ENCODE peak calls at places on chromosomes 11 and 22, in five cellular contexts. X is sigmoid colon, J is dorsolateral prefrontal cortex, T is cardiac muscle cell, A is GM23248. V is an unnamed sample.

GRCh38 chr22:38843201-38843715 is 570 bp downstream of the NPTXR start:
- DNase-seq in J (no peak), X (peak; percentile 79), T (peak; percentile 82), A (peak; percentile 86), V (peak; percentile 16)

GRCh38 chr11:34356576-34356917 is 1.3 kb downstream of the ABTB2 start:
- DNase-seq in T (peak; percentile 39), J (no peak), X (peak; percentile 72), A (peak; percentile 81), V (no peak)

GRCh38 chr11:26649884-26650283 is 72.0 kb downstream of the SLC5A12 start:
- DNase-seq in J (no peak), X (peak; percentile 64), A (peak; percentile 73), T (peak; percentile 71), V (peak; percentile 77)

GRCh38 chr11:46947399-46948077 is 11.0 kb downstream of the CSTPP1 start:
- DNase-seq in T (no peak), X (no peak), J (no peak), A (no peak), V (no peak)

GRCh38 chr22:35629406-35630234 is 12.5 kb upstream of the MB start:
- DNase-seq in A (peak; percentile 98), X (peak; percentile 91), J (no peak), T (peak; percentile 37), V (peak; percentile 96)

GRCh38 chr11:65506770-65507485 is 8.1 kb downstream of the MALAT1 start:
- DNase-seq in X (peak; percentile 85), T (peak; percentile 64), A (peak; percentile 85), J (no peak), V (peak; percentile 81)

GRCh38 chr22:20418211-20418788 is 19.3 kb downstream of the SCARF2 start:
- DNase-seq in T (peak; percentile 83), J (peak; percentile 69), A (peak; percentile 96), X (peak; percentile 96), V (peak; percentile 40)

GRCh38 chr11:68256331-68256741 is 15.4 kb downstream of the C11orf24 start:
- DNase-seq in T (peak; percentile 25), A (peak; percentile 29), J (no peak), X (no peak), V (no peak)

GRCh38 chr11:125072210-125072960 is 9.3 kb downstream of the SLC37A2 start:
- DNase-seq in X (peak; percentile 71), A (no peak), J (no peak), T (no peak), V (no peak)

GRCh38 chr11:79498681-79499080 is 57.9 kb upstream of the TENM4 start:
- DNase-seq in J (no peak), T (no peak), A (peak; percentile 41), X (no peak), V (no peak)

GRCh38 chr11:64078294-64078693 is 42.6 kb downstream of the FLRT1 start:
- DNase-seq in X (no peak), T (no peak), A (no peak), J (no peak), V (no peak)

GRCh38 chr11:6219359-6219758 is 14.0 kb downstream of the C11orf42 start:
- DNase-seq in A (peak; percentile 98), T (no peak), J (no peak), X (no peak), V (peak; percentile 94)

GRCh38 chr11:76314741-76315090 is 66.2 kb downstream of the THAP12 start:
- DNase-seq in A (peak; percentile 82), J (no peak), X (no peak), T (no peak), V (peak; percentile 65)

GRCh38 chr11:26522912-26523610 is 49.0 kb downstream of the MUC15 start:
- DNase-seq in J (no peak), A (peak; percentile 36), X (no peak), T (no peak), V (peak; percentile 63)

GRCh38 chr11:59182457-59183151 is 10.7 kb downstream of the DTX4 start:
- DNase-seq in J (no peak), T (no peak), X (no peak), A (no peak), V (peak; percentile 41)

GRCh38 chr11:128135451-128135850 is 451.9 kb downstream of the ETS1 start:
- DNase-seq in X (no peak), J (no peak), A (peak; percentile 38), T (no peak), V (no peak)

GRCh38 chr22:41290262-41291221 is 4.6 kb upstream of the RANGAP1 start:
- DNase-seq in A (peak; percentile 80), J (no peak), X (no peak), T (peak; percentile 23), V (peak; percentile 73)

GRCh38 chr11:12013771-12014170 is 5.3 kb upstream of the DKK3 start:
- DNase-seq in A (peak; percentile 54), T (no peak), X (no peak), J (no peak), V (peak; percentile 29)
- H3K27me3 ChIP-seq in A (no peaks in the 10 kb centered on the region), T (no peaks in the 10 kb centered on the region), X (no peaks in the 10 kb centered on the region), J (no peaks in the 10 kb centered on the region), V (no peaks in the 10 kb centered on the region)

DNA sequence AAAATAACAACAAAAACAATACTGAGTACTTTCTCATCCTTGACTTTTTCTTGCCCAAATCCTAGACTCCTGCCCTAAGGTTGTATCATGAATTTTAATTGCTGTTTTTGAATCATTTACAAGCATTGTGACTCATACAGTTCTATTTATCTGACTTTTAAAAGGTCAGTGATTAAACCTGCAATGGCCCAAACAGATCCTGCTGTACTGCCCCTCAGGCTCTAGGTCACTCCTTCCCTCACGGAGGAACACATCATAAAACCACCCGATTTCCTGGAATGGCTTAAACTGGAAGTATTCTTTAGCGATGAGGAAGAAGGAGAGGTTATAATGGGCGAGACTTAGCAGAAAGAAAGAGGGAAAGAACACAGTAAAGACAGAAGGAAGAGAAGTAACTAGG is 12.3 kb downstream of the ARFGAP3 start:
- DNase-seq in J (no peak), X (no peak), A (peak; percentile 64), T (no peak), V (peak; percentile 37)
- H3K4me3 ChIP-seq in J (no peak overlapping the region), X (no peak overlapping the region), A (no peak overlapping the region), T (no peak overlapping the region), V (no peak overlapping the region)

GRCh38 chr22:46849101-46849500 is 86.7 kb downstream of the TBC1D22A start:
- DNase-seq in X (no peak), T (no peak), A (no peak), J (no peak), V (no peak)

GRCh38 chr22:46851311-46851710 is 88.9 kb downstream of the TBC1D22A start:
- DNase-seq in J (no peak), T (no peak), X (no peak), A (no peak), V (no peak)

GRCh38 chr22:46851941-46852340 is 89.5 kb downstream of the TBC1D22A start:
- DNase-seq in A (no peak), T (no peak), J (no peak), X (no peak), V (no peak)

GRCh38 chr22:46848227-46848626 is 85.8 kb downstream of the TBC1D22A start:
- DNase-seq in A (peak; percentile 38), J (no peak), T (no peak), X (no peak), V (peak; percentile 83)

GRCh38 chr22:46849951-46850350 is 87.5 kb downstream of the TBC1D22A start:
- DNase-seq in A (no peak), X (no peak), J (no peak), T (no peak), V (no peak)
- H3K27me3 ChIP-seq in A (no peaks in the 10 kb centered on the region), X (no peaks in the 10 kb centered on the region), J (no peaks in the 10 kb centered on the region), T (no peaks in the 10 kb centered on the region), V (no peaks in the 10 kb centered on the region)

DNA sequence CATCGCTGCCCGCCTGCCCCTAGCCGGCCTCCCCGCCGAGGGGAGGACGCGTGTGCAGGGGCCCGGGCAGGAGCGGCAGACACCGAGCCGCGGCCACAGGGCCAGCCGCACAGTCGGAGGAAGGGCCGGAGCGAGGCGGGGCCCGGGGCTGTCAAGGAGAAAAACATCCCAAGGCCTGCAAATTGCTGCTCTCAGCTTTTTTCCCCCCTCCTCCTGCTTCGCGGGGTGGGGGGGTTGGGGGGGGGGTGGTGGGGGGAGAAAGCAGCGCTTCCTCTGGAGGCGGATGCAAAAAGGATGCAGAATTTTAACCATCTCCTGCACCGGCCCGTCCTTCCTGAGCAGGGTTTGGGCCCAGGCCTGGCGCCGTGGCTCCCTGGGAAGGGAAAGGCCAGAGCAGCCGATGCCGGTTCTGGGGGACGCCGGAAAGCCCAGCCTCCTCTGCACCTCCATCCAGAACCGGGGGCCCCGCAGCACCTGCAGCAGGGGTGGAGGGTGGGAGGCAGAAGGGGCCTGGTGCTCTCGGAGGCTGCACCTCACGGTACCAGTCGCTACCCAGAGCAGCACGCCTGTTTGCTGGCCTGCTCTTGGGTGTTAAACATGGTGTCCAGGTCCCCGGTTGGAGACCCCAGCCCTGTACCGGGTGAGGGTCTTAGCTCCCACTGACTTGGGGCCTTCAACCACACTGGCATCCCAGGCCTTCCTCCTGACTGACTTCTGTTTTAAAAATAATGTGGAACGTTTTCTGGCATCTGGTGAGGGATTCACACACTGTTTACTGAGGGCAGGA is 77.3 kb upstream of the WNT7B start:
- DNase-seq in T (no peak), A (peak; percentile 89), X (peak; percentile 90), J (peak; percentile 55), V (no peak)
- H3K4me3 ChIP-seq in T (no peak overlapping the region), A (peak overlapping the region; percentile 77), X (peak overlapping the region; percentile 83), J (peak overlapping the region; percentile 65), V (peak overlapping the region; percentile 70)

V was measured in bronchial epithelial cell.